ENCODE peak calls at places on chromosomes 13 and 19, in seven cellular contexts. B is RPMI7951, T is non-pigmented ciliary epithelial cell, H is SW 1271, J is T-cell, U is heart right ventricle, C is skeletal muscle cell. E is an unnamed sample.

GRCh38 chr19:8361921-8362793 is 1.8 kb upstream of the ANGPTL4 start:
- DNase-seq in B (peak), T (peak), H (peak), J (no peak), U (peak), C (peak), E (peak)

GRCh38 chr19:7998081-7998480 is 7.4 kb downstream of the ELAVL1 start:
- DNase-seq in B (no peak), T (no peak), H (no peak), J (no peak), U (no peak), C (no peak), E (no peak)

GRCh38 chr19:51124729-51125128 is at the start of gene SIGLEC9:
- DNase-seq in B (no peak), T (no peak), H (no peak), J (no peak), U (peak), C (no peak), E (peak)

GRCh38 chr13:112165712-112166111 is 98.8 kb downstream of the SOX1 start:
- DNase-seq in B (no peak), T (no peak), H (no peak), J (no peak), U (no peak), C (no peak), E (no peak)

GRCh38 chr19:18469245-18470107 is 31.5 kb upstream of the ISYNA1 start:
- DNase-seq in B (peak), T (no peak), H (no peak), J (no peak), U (peak), C (no peak), E (peak)

GRCh38 chr13:105316731-105317130 is 1218.7 kb downstream of the EFNB2 start:
- DNase-seq in B (no peak), T (no peak), H (no peak), J (no peak), U (no peak), C (no peak), E (no peak)

GRCh38 chr13:110133425-110134235 is 173.3 kb downstream of the COL4A1 start:
- DNase-seq in B (no peak), T (no peak), H (no peak), J (no peak), U (no peak), C (no peak), E (no peak)

GRCh38 chr13:25881946-25882574 is 169.8 kb downstream of the SHISA2 start:
- DNase-seq in B (peak), T (peak), H (no peak), J (no peak), U (no peak), C (peak), E (no peak)

GRCh38 chr19:18543814-18544475 is 572 bp upstream of the FKBP8 start:
- DNase-seq in B (peak), T (no peak), H (peak), J (peak), U (peak), C (no peak), E (no peak)

GRCh38 chr19:36246006-36246391 is 31.1 kb downstream of the ZNF146 start:
- DNase-seq in B (peak), T (no peak), H (no peak), J (no peak), U (no peak), C (no peak), E (no peak)

GRCh38 chr13:102902789-102903347 is 57.0 kb downstream of the ERCC5 start:
- DNase-seq in B (no peak), T (no peak), H (no peak), J (no peak), U (peak), C (no peak), E (no peak)

GRCh38 chr13:45119469-45119989 is 781 bp upstream of the GTF2F2 start:
- DNase-seq in B (peak), T (no peak), H (no peak), J (peak), U (no peak), C (peak), E (no peak)

GRCh38 chr19:18000981-18001836 is 6.8 kb upstream of the ARRDC2 start:
- DNase-seq in B (peak), T (no peak), H (peak), J (peak), U (peak), C (peak), E (peak)

GRCh38 chr19:664913-665443 is 2.0 kb upstream of the RNF126 start:
- DNase-seq in B (peak), T (no peak), H (no peak), J (peak), U (peak), C (no peak), E (peak)

GRCh38 chr19:34288381-34288780 is 34.0 kb downstream of the GARRE1 start:
- DNase-seq in B (no peak), T (no peak), H (no peak), J (no peak), U (no peak), C (no peak), E (no peak)

GRCh38 chr13:91158015-91158390 is 189.5 kb upstream of the MIR17HG start:
- DNase-seq in B (no peak), T (no peak), H (no peak), J (no peak), U (no peak), C (no peak), E (no peak)

GRCh38 chr19:55600336-55601028 is 394 bp downstream of the ZNF524 start:
- DNase-seq in B (no peak), T (no peak), H (no peak), J (peak), U (no peak), C (no peak), E (no peak)

GRCh38 chr13:94329754-94330551 is 149.5 kb downstream of the DCT start:
- DNase-seq in B (peak), T (no peak), H (no peak), J (no peak), U (no peak), C (peak), E (no peak)

GRCh38 chr13:110382830-110383229 is 75.7 kb downstream of the COL4A2 start:
- DNase-seq in B (no peak), T (no peak), H (no peak), J (no peak), U (no peak), C (no peak), E (no peak)